ENCODE peak calls at places on chromosomes 7 and 10, in five cellular contexts. One of them, this sample, is unnamed.

GRCh38 chr10:93999401-93999851 is 5.7 kb downstream of the PLCE1 start:
- DNase-seq in neural progenitor cell: peak; percentile 14
- DNase-seq in uterus: peak; percentile 74
- DNase-seq in activated CD8-positive, alpha-beta memory T cell treated with anti-CD3 and anti-CD28 coated beads, Interleukin-2, amount 50 U/mL, for 48 hours: no peak
- DNase-seq in AG09319: no peak
- DNase-seq in this sample: peak; percentile 75

GRCh38 chr10:75922435-75922834 is 491.0 kb downstream of the LRMDA start:
- DNase-seq in activated CD8-positive, alpha-beta memory T cell treated with anti-CD3 and anti-CD28 coated beads, Interleukin-2, amount 50 U/mL, for 48 hours: no peak
- DNase-seq in AG09319: no peak
- DNase-seq in neural progenitor cell: no peak
- DNase-seq in uterus: no peak
- DNase-seq in this sample: no peak

GRCh38 chr10:78541528-78542470 is 508.1 kb downstream of the RPS24 start:
- DNase-seq in activated CD8-positive, alpha-beta memory T cell treated with anti-CD3 and anti-CD28 coated beads, Interleukin-2, amount 50 U/mL, for 48 hours: no peak
- DNase-seq in uterus: no peak
- DNase-seq in neural progenitor cell: no peak
- DNase-seq in AG09319: no peak
- DNase-seq in this sample: no peak

GRCh38 chr10:121310151-121310711 is 288.0 kb downstream of the FGFR2 start:
- DNase-seq in AG09319: no peak
- DNase-seq in uterus: no peak
- DNase-seq in activated CD8-positive, alpha-beta memory T cell treated with anti-CD3 and anti-CD28 coated beads, Interleukin-2, amount 50 U/mL, for 48 hours: no peak
- DNase-seq in neural progenitor cell: peak; percentile 91
- DNase-seq in this sample: no peak

GRCh38 chr10:88954458-88955083 is 2.0 kb upstream of the ACTA2 start:
- DNase-seq in uterus: no peak
- DNase-seq in AG09319: no peak
- DNase-seq in activated CD8-positive, alpha-beta memory T cell treated with anti-CD3 and anti-CD28 coated beads, Interleukin-2, amount 50 U/mL, for 48 hours: no peak
- DNase-seq in neural progenitor cell: no peak
- DNase-seq in this sample: no peak

GRCh38 chr7:117385340-117386124 is 41.8 kb downstream of the ASZ1 start:
- DNase-seq in activated CD8-positive, alpha-beta memory T cell treated with anti-CD3 and anti-CD28 coated beads, Interleukin-2, amount 50 U/mL, for 48 hours: no peak
- DNase-seq in uterus: no peak
- DNase-seq in neural progenitor cell: no peak
- DNase-seq in AG09319: no peak
- DNase-seq in this sample: no peak

GRCh38 chr7:47371733-47372368 is 210.1 kb downstream of the TNS3 start:
- DNase-seq in neural progenitor cell: no peak
- DNase-seq in activated CD8-positive, alpha-beta memory T cell treated with anti-CD3 and anti-CD28 coated beads, Interleukin-2, amount 50 U/mL, for 48 hours: no peak
- DNase-seq in uterus: peak; percentile 73
- DNase-seq in AG09319: no peak
- DNase-seq in this sample: peak; percentile 73

GRCh38 chr7:46764100-46764941 is 817.6 kb downstream of the TNS3 start:
- DNase-seq in AG09319: peak; percentile 82
- DNase-seq in activated CD8-positive, alpha-beta memory T cell treated with anti-CD3 and anti-CD28 coated beads, Interleukin-2, amount 50 U/mL, for 48 hours: no peak
- DNase-seq in uterus: peak; percentile 65
- DNase-seq in neural progenitor cell: no peak
- DNase-seq in this sample: no peak

GRCh38 chr10:51683031-51683830 is 16.2 kb downstream of the CSTF2T start:
- DNase-seq in uterus: no peak
- DNase-seq in AG09319: peak; percentile 64
- DNase-seq in activated CD8-positive, alpha-beta memory T cell treated with anti-CD3 and anti-CD28 coated beads, Interleukin-2, amount 50 U/mL, for 48 hours: no peak
- DNase-seq in neural progenitor cell: no peak
- DNase-seq in this sample: no peak

GRCh38 chr10:14190702-14191101 is 140.0 kb downstream of the FRMD4A start:
- DNase-seq in activated CD8-positive, alpha-beta memory T cell treated with anti-CD3 and anti-CD28 coated beads, Interleukin-2, amount 50 U/mL, for 48 hours: no peak
- DNase-seq in AG09319: no peak
- DNase-seq in neural progenitor cell: no peak
- DNase-seq in uterus: no peak
- DNase-seq in this sample: no peak

GRCh38 chr10:58641095-58641531 is 128.4 kb downstream of the BICC1 start:
- DNase-seq in uterus: no peak
- DNase-seq in neural progenitor cell: peak; percentile 7
- DNase-seq in AG09319: peak; percentile 96
- DNase-seq in activated CD8-positive, alpha-beta memory T cell treated with anti-CD3 and anti-CD28 coated beads, Interleukin-2, amount 50 U/mL, for 48 hours: no peak
- DNase-seq in this sample: no peak

GRCh38 chr7:38374507-38374906 is 101.1 kb upstream of the TARP start:
- DNase-seq in uterus: no peak
- DNase-seq in neural progenitor cell: peak; percentile 72
- DNase-seq in activated CD8-positive, alpha-beta memory T cell treated with anti-CD3 and anti-CD28 coated beads, Interleukin-2, amount 50 U/mL, for 48 hours: peak; percentile 72
- DNase-seq in AG09319: no peak
- DNase-seq in this sample: no peak

GRCh38 chr7:112462236-112462635 is 12.0 kb downstream of the IFRD1 start:
- DNase-seq in uterus: peak; percentile 36
- DNase-seq in AG09319: peak; percentile 64
- DNase-seq in activated CD8-positive, alpha-beta memory T cell treated with anti-CD3 and anti-CD28 coated beads, Interleukin-2, amount 50 U/mL, for 48 hours: no peak
- DNase-seq in neural progenitor cell: no peak
- DNase-seq in this sample: no peak

GRCh38 chr10:97182327-97182990 is 3.3 kb downstream of the SLIT1 start:
- DNase-seq in activated CD8-positive, alpha-beta memory T cell treated with anti-CD3 and anti-CD28 coated beads, Interleukin-2, amount 50 U/mL, for 48 hours: no peak
- DNase-seq in AG09319: no peak
- DNase-seq in neural progenitor cell: no peak
- DNase-seq in uterus: no peak
- DNase-seq in this sample: no peak

GRCh38 chr7:108097703-108098102 is 32.5 kb downstream of the LAMB4 start:
- DNase-seq in neural progenitor cell: peak; percentile 7
- DNase-seq in uterus: no peak
- DNase-seq in AG09319: no peak
- DNase-seq in activated CD8-positive, alpha-beta memory T cell treated with anti-CD3 and anti-CD28 coated beads, Interleukin-2, amount 50 U/mL, for 48 hours: no peak
- DNase-seq in this sample: no peak

GRCh38 chr7:132576723-132577089 is 436 bp upstream of the PLXNA4 start:
- DNase-seq in AG09319: no peak
- DNase-seq in uterus: no peak
- DNase-seq in neural progenitor cell: peak; percentile 54
- DNase-seq in activated CD8-positive, alpha-beta memory T cell treated with anti-CD3 and anti-CD28 coated beads, Interleukin-2, amount 50 U/mL, for 48 hours: no peak
- DNase-seq in this sample: no peak

GRCh38 chr10:100157140-100157539 is 28.7 kb downstream of the ERLIN1 start:
- DNase-seq in neural progenitor cell: no peak
- DNase-seq in uterus: no peak
- DNase-seq in activated CD8-positive, alpha-beta memory T cell treated with anti-CD3 and anti-CD28 coated beads, Interleukin-2, amount 50 U/mL, for 48 hours: no peak
- DNase-seq in AG09319: no peak
- DNase-seq in this sample: no peak

GRCh38 chr7:25429731-25430130 is 201.4 kb upstream of the NPVF start:
- DNase-seq in activated CD8-positive, alpha-beta memory T cell treated with anti-CD3 and anti-CD28 coated beads, Interleukin-2, amount 50 U/mL, for 48 hours: no peak
- DNase-seq in AG09319: peak; percentile 3
- DNase-seq in uterus: peak; percentile 68
- DNase-seq in neural progenitor cell: no peak
- DNase-seq in this sample: no peak

GRCh38 chr7:134527979-134528371 is 608 bp downstream of the AKR1B10 start:
- DNase-seq in neural progenitor cell: peak; percentile 54
- DNase-seq in uterus: no peak
- DNase-seq in AG09319: peak; percentile 52
- DNase-seq in activated CD8-positive, alpha-beta memory T cell treated with anti-CD3 and anti-CD28 coated beads, Interleukin-2, amount 50 U/mL, for 48 hours: no peak
- DNase-seq in this sample: peak; percentile 33

GRCh38 chr10:74394416-74394969 is 243.5 kb downstream of the ADK start:
- DNase-seq in AG09319: peak; percentile 14
- DNase-seq in uterus: no peak
- DNase-seq in neural progenitor cell: no peak
- DNase-seq in activated CD8-positive, alpha-beta memory T cell treated with anti-CD3 and anti-CD28 coated beads, Interleukin-2, amount 50 U/mL, for 48 hours: no peak
- DNase-seq in this sample: no peak

GRCh38 chr7:21617513-21617912 is 74.7 kb downstream of the DNAH11 start:
- DNase-seq in uterus: no peak
- DNase-seq in neural progenitor cell: no peak
- DNase-seq in AG09319: no peak
- DNase-seq in activated CD8-positive, alpha-beta memory T cell treated with anti-CD3 and anti-CD28 coated beads, Interleukin-2, amount 50 U/mL, for 48 hours: no peak
- DNase-seq in this sample: no peak

GRCh38 chr10:11610855-11611247 is 599 bp downstream of the USP6NL start:
- DNase-seq in AG09319: peak; percentile 7
- DNase-seq in uterus: peak; percentile 30
- DNase-seq in neural progenitor cell: peak; percentile 54
- DNase-seq in activated CD8-positive, alpha-beta memory T cell treated with anti-CD3 and anti-CD28 coated beads, Interleukin-2, amount 50 U/mL, for 48 hours: peak; percentile 64
- DNase-seq in this sample: no peak

GRCh38 chr7:108452707-108453106 is 3.5 kb downstream of the NRCAM start:
- DNase-seq in neural progenitor cell: peak; percentile 57
- DNase-seq in AG09319: no peak
- DNase-seq in uterus: no peak
- DNase-seq in activated CD8-positive, alpha-beta memory T cell treated with anti-CD3 and anti-CD28 coated beads, Interleukin-2, amount 50 U/mL, for 48 hours: no peak
- DNase-seq in this sample: no peak

GRCh38 chr10:112307631-112308502 is 24.7 kb downstream of the TECTB start:
- DNase-seq in neural progenitor cell: peak; percentile 73
- DNase-seq in uterus: no peak
- DNase-seq in AG09319: peak; percentile 20
- DNase-seq in activated CD8-positive, alpha-beta memory T cell treated with anti-CD3 and anti-CD28 coated beads, Interleukin-2, amount 50 U/mL, for 48 hours: peak; percentile 61
- DNase-seq in this sample: no peak

GRCh38 chr10:57341294-57341693 is 926.4 kb downstream of the IPMK start:
- DNase-seq in neural progenitor cell: no peak
- DNase-seq in AG09319: no peak
- DNase-seq in activated CD8-positive, alpha-beta memory T cell treated with anti-CD3 and anti-CD28 coated beads, Interleukin-2, amount 50 U/mL, for 48 hours: no peak
- DNase-seq in uterus: no peak
- DNase-seq in this sample: no peak

GRCh38 chr7:45920543-45921380 is at the start of gene IGFBP3:
- DNase-seq in AG09319: no peak
- DNase-seq in neural progenitor cell: peak; percentile 93
- DNase-seq in activated CD8-positive, alpha-beta memory T cell treated with anti-CD3 and anti-CD28 coated beads, Interleukin-2, amount 50 U/mL, for 48 hours: no peak
- DNase-seq in uterus: peak; percentile 48
- DNase-seq in this sample: peak; percentile 63

This sample was measured in psoas muscle.